ENCODE peak calls at places on chromosomes 5 and 9, in seven cellular contexts. C is foreskin keratinocyte, L is DND-41, M is heart left ventricle, S is A549, F is aorta, I is activated B cell treated with CpG ODN at 0.5 μM for 24 hours. H is an unnamed sample.

GRCh38 chr9:69932901-69933300 is 110.7 kb upstream of the MAMDC2 start:
- ATAC-seq in C (no peak), I (no peak), F (no peak), L (no peak), S (peak; percentile 77), M (no peak), H (no peak)

GRCh38 chr5:175609504-175609903 is 48.4 kb upstream of the HRH2 start:
- ATAC-seq in C (no peak), F (no peak), I (no peak), L (no peak), S (no peak), M (no peak), H (no peak)

GRCh38 chr5:10635861-10636350 is 72.0 kb downstream of the ANKRD33B start:
- ATAC-seq in I (no peak), F (no peak), M (no peak), C (peak; percentile 23), S (no peak), L (no peak), H (no peak)

GRCh38 chr5:2106721-2107120 is 224.0 kb upstream of the IRX4 start:
- ATAC-seq in S (no peak), I (no peak), F (no peak), L (no peak), C (no peak), M (no peak), H (no peak)

GRCh38 chr9:15278290-15278689 is 28.7 kb downstream of the TTC39B start:
- ATAC-seq in F (no peak), L (no peak), M (no peak), S (no peak), I (no peak), C (no peak), H (no peak)

GRCh38 chr5:5798041-5798827 is 375.8 kb downstream of the ICE1 start:
- ATAC-seq in I (no peak), M (no peak), F (no peak), C (no peak), L (no peak), S (no peak), H (no peak)

GRCh38 chr9:40907657-40908624 is 220.5 kb downstream of the FOXD4L6 start:
- ATAC-seq in F (peak; percentile 31), C (no peak), I (no peak), L (no peak), M (peak; percentile 12), S (no peak), H (no peak)

GRCh38 chr9:124707667-124708066 is 63.4 kb downstream of the NR6A1 start:
- ATAC-seq in S (no peak), I (no peak), M (no peak), C (peak; percentile 29), F (no peak), L (no peak), H (no peak)

GRCh38 chr5:93053825-93054224 is 527.2 kb downstream of the NR2F1-AS1 start:
- ATAC-seq in I (no peak), S (peak; percentile 43), C (no peak), F (no peak), M (no peak), L (no peak), H (no peak)

GRCh38 chr5:107389769-107390168 is 281.0 kb downstream of the EFNA5 start:
- ATAC-seq in S (no peak), I (no peak), C (no peak), M (no peak), F (no peak), L (no peak), H (no peak)